ENCODE peak calls at places on chromosome 4, in eight cellular contexts. Y is fibroblast of pulmonary artery; V is anterior cingulate cortex; S is neural crest cell; R is stimulated activated CD4-positive, alpha-beta T cell treated with anti-CD3 and anti-CD28 coated beads, Interleukin-15, amount 100 ng/mL, for 1 hour; Q is effector memory CD4-positive, alpha-beta T cell; J is C1 segment of cervical spinal cord; X is activated CD4-positive, CD25-positive, alpha-beta regulatory T cell treated with anti-CD3 and anti-CD28 coated beads, Interleukin-2, amount 50 U/mL, for 72 hours. E is an unnamed sample.

GRCh38 chr4:113141901-113142346 is 92.5 kb downstream of the ANK2 start:
- DNase-seq in R (no peak), X (no peak), V (no peak), S (no peak), J (peak; percentile 15), Y (peak; percentile 64), Q (no peak), E (no peak)

GRCh38 chr4:26201119-26201518 is 119.7 kb upstream of the RBPJ start:
- DNase-seq in Q (no peak), S (no peak), J (no peak), Y (no peak), X (no peak), V (no peak), R (no peak), E (no peak)

GRCh38 chr4:80173387-80173786 is 23.9 kb upstream of the PRDM8 start:
- DNase-seq in Y (peak; percentile 69), X (no peak), R (no peak), J (no peak), S (no peak), V (no peak), Q (peak; percentile 39), E (no peak)

GRCh38 chr4:95549246-95550138 is 719 bp upstream of the UNC5C start:
- DNase-seq in J (peak; percentile 94), Y (peak; percentile 58), S (peak; percentile 36), Q (no peak), V (peak; percentile 81), R (no peak), X (no peak), E (peak; percentile 27)

GRCh38 chr4:81875962-81876650 is 404.4 kb upstream of the RASGEF1B start:
- DNase-seq in J (no peak), Q (no peak), X (no peak), Y (no peak), S (no peak), V (no peak), R (no peak), E (no peak)

GRCh38 chr4:109729155-109729562 is 711 bp downstream of the PLA2G12A start:
- DNase-seq in Q (no peak), J (no peak), R (no peak), V (no peak), Y (peak; percentile 16), X (no peak), S (no peak), E (no peak)

GRCh38 chr4:88755454-88755853 is 57.8 kb upstream of the NAP1L5 start:
- DNase-seq in X (no peak), Q (no peak), S (no peak), Y (no peak), V (no peak), R (no peak), J (no peak), E (no peak)

GRCh38 chr4:21083413-21083812 is 383.2 kb downstream of the PACRGL start:
- DNase-seq in R (no peak), X (no peak), J (no peak), V (no peak), Y (no peak), Q (no peak), S (no peak), E (no peak)

GRCh38 chr4:38150021-38150671 is 189.9 kb downstream of the PTTG2 start:
- DNase-seq in X (no peak), S (no peak), V (no peak), Q (no peak), R (no peak), Y (peak; percentile 57), J (no peak), E (no peak)

GRCh38 chr4:82042042-82042441 is 331.7 kb downstream of the HNRNPD start:
- DNase-seq in V (no peak), X (no peak), J (no peak), Y (no peak), R (no peak), S (no peak), Q (no peak), E (no peak)

GRCh38 chr4:108058685-108059440 is 69.2 kb downstream of the HADH start:
- DNase-seq in Q (no peak), S (peak; percentile 15), V (no peak), R (no peak), J (no peak), X (no peak), Y (peak; percentile 11), E (no peak)